ENCODE peak calls at places on chromosomes 13 and 19, in four cellular contexts. One of them, this sample, is unnamed.

GRCh38 chr19:40365613-40366401 is 17.3 kb downstream of the PLD3 start:
- DNase-seq in GM12878: no peak
- DNase-seq in H1: peak; percentile 86
- DNase-seq in HCT116: no peak
- DNase-seq in this sample: no peak

GRCh38 chr19:1799695-1800342 is 12.3 kb downstream of the ATP8B3 start:
- DNase-seq in GM12878: no peak
- DNase-seq in H1: no peak
- DNase-seq in HCT116: no peak
- DNase-seq in this sample: no peak

GRCh38 chr19:51320258-51320657 is 8.8 kb downstream of the IGLON5 start:
- DNase-seq in GM12878: no peak
- DNase-seq in H1: no peak
- DNase-seq in HCT116: no peak
- DNase-seq in this sample: no peak

GRCh38 chr19:29745253-29745652 is 30.2 kb upstream of the C19orf12 start:
- DNase-seq in GM12878: no peak
- DNase-seq in H1: peak; percentile 68
- DNase-seq in HCT116: no peak
- DNase-seq in this sample: no peak

GRCh38 chr19:36819130-36819630 is 19.0 kb downstream of the ZNF790 start:
- DNase-seq in GM12878: no peak
- DNase-seq in H1: no peak
- DNase-seq in HCT116: no peak
- DNase-seq in this sample: no peak

GRCh38 chr19:35963514-35963913 is 27.3 kb downstream of the LRFN3 start:
- DNase-seq in GM12878: no peak
- DNase-seq in H1: peak; percentile 88
- DNase-seq in HCT116: no peak
- DNase-seq in this sample: peak; percentile 75

GRCh38 chr13:32639502-32640105 is 53.4 kb downstream of the PDS5B start:
- DNase-seq in GM12878: peak; percentile 15
- DNase-seq in H1: no peak
- DNase-seq in HCT116: peak; percentile 43
- DNase-seq in this sample: peak; percentile 68

GRCh38 chr13:112831196-112831595 is 137.8 kb upstream of the MCF2L start:
- DNase-seq in GM12878: no peak
- DNase-seq in H1: no peak
- DNase-seq in HCT116: no peak
- DNase-seq in this sample: no peak

GRCh38 chr19:10420444-10421239 is at the start of gene PDE4A:
- DNase-seq in GM12878: no peak
- DNase-seq in H1: peak; percentile 80
- DNase-seq in HCT116: no peak
- DNase-seq in this sample: no peak

GRCh38 chr13:72521965-72522661 is 205.3 kb downstream of the MZT1 start:
- DNase-seq in GM12878: no peak
- DNase-seq in H1: no peak
- DNase-seq in HCT116: no peak
- DNase-seq in this sample: no peak

GRCh38 chr13:26457212-26457611 is 100.3 kb upstream of the WASF3 start:
- DNase-seq in GM12878: no peak
- DNase-seq in H1: no peak
- DNase-seq in HCT116: no peak
- DNase-seq in this sample: no peak

GRCh38 chr13:98507060-98507797 is 69.7 kb downstream of the STK24 start:
- DNase-seq in GM12878: no peak
- DNase-seq in H1: no peak
- DNase-seq in HCT116: no peak
- DNase-seq in this sample: no peak

GRCh38 chr13:97382276-97382675 is 51.7 kb upstream of the RAP2A start:
- DNase-seq in GM12878: no peak
- DNase-seq in H1: no peak
- DNase-seq in HCT116: no peak
- DNase-seq in this sample: no peak

GRCh38 chr19:1183543-1184172 is 9.6 kb upstream of the SBNO2 start:
- DNase-seq in GM12878: peak; percentile 66
- DNase-seq in H1: no peak
- DNase-seq in HCT116: peak; percentile 73
- DNase-seq in this sample: peak; percentile 93

GRCh38 chr13:31029129-31029528 is 96.7 kb downstream of the TEX26 start:
- DNase-seq in GM12878: no peak
- DNase-seq in H1: no peak
- DNase-seq in HCT116: no peak
- DNase-seq in this sample: no peak

GRCh38 chr19:16860118-16860517 is 28.7 kb upstream of the F2RL3 start:
- DNase-seq in GM12878: no peak
- DNase-seq in H1: no peak
- DNase-seq in HCT116: no peak
- DNase-seq in this sample: no peak

GRCh38 chr13:21913010-21913409 is 242.1 kb downstream of the FGF9 start:
- DNase-seq in GM12878: no peak
- DNase-seq in H1: no peak
- DNase-seq in HCT116: peak; percentile 12
- DNase-seq in this sample: no peak

GRCh38 chr13:50124536-50125305 is 109.5 kb downstream of the KCNRG start:
- DNase-seq in GM12878: no peak
- DNase-seq in H1: peak; percentile 87
- DNase-seq in HCT116: no peak
- DNase-seq in this sample: no peak

GRCh38 chr19:40229484-40229883 is 3.0 kb upstream of the CCNP start:
- DNase-seq in GM12878: no peak
- DNase-seq in H1: no peak
- DNase-seq in HCT116: no peak
- DNase-seq in this sample: no peak

GRCh38 chr19:7455600-7456296 is 33.1 kb downstream of the PEX11G start:
- DNase-seq in GM12878: no peak
- DNase-seq in H1: no peak
- DNase-seq in HCT116: no peak
- DNase-seq in this sample: no peak

GRCh38 chr13:73341748-73342147 is 282.9 kb downstream of the KLF5 start:
- DNase-seq in GM12878: no peak
- DNase-seq in H1: no peak
- DNase-seq in HCT116: no peak
- DNase-seq in this sample: no peak

GRCh38 chr13:26007774-26008173 is 44.0 kb downstream of the SHISA2 start:
- DNase-seq in GM12878: no peak
- DNase-seq in H1: no peak
- DNase-seq in HCT116: no peak
- DNase-seq in this sample: no peak

GRCh38 chr19:35013820-35014754 is 14.0 kb downstream of the GRAMD1A start:
- DNase-seq in GM12878: no peak
- DNase-seq in H1: no peak
- DNase-seq in HCT116: no peak
- DNase-seq in this sample: no peak

GRCh38 chr13:45206340-45206739 is 5.5 kb upstream of the KCTD4 start:
- DNase-seq in GM12878: peak; percentile 21
- DNase-seq in H1: no peak
- DNase-seq in HCT116: peak; percentile 69
- DNase-seq in this sample: no peak

GRCh38 chr19:43780706-43781525 is at the start of gene KCNN4:
- DNase-seq in GM12878: no peak
- DNase-seq in H1: no peak
- DNase-seq in HCT116: peak; percentile 71
- DNase-seq in this sample: no peak

GRCh38 chr19:36257512-36257876 is 42.6 kb downstream of the ZNF146 start:
- DNase-seq in GM12878: no peak
- DNase-seq in H1: peak; percentile 79
- DNase-seq in HCT116: no peak
- DNase-seq in this sample: no peak

GRCh38 chr19:33279430-33280350 is 22.6 kb downstream of the CEBPA start:
- DNase-seq in GM12878: no peak
- DNase-seq in H1: no peak
- DNase-seq in HCT116: no peak
- DNase-seq in this sample: no peak

GRCh38 chr13:75505327-75505726 is 23.4 kb upstream of the TBC1D4 start:
- DNase-seq in GM12878: no peak
- DNase-seq in H1: no peak
- DNase-seq in HCT116: no peak
- DNase-seq in this sample: no peak

GRCh38 chr19:15175609-15176008 is 25.2 kb downstream of the NOTCH3 start:
- DNase-seq in GM12878: no peak
- DNase-seq in H1: no peak
- DNase-seq in HCT116: no peak
- DNase-seq in this sample: no peak

GRCh38 chr19:15169541-15170285 is 31.1 kb downstream of the NOTCH3 start:
- DNase-seq in GM12878: no peak
- DNase-seq in H1: no peak
- DNase-seq in HCT116: no peak
- DNase-seq in this sample: no peak

GRCh38 chr19:15177269-15178116 is 23.3 kb downstream of the NOTCH3 start:
- DNase-seq in GM12878: peak; percentile 4
- DNase-seq in H1: peak; percentile 95
- DNase-seq in HCT116: no peak
- DNase-seq in this sample: no peak

GRCh38 chr19:15170345-15170744 is 30.4 kb downstream of the NOTCH3 start:
- DNase-seq in GM12878: no peak
- DNase-seq in H1: peak; percentile 85
- DNase-seq in HCT116: no peak
- DNase-seq in this sample: no peak

DNA sequence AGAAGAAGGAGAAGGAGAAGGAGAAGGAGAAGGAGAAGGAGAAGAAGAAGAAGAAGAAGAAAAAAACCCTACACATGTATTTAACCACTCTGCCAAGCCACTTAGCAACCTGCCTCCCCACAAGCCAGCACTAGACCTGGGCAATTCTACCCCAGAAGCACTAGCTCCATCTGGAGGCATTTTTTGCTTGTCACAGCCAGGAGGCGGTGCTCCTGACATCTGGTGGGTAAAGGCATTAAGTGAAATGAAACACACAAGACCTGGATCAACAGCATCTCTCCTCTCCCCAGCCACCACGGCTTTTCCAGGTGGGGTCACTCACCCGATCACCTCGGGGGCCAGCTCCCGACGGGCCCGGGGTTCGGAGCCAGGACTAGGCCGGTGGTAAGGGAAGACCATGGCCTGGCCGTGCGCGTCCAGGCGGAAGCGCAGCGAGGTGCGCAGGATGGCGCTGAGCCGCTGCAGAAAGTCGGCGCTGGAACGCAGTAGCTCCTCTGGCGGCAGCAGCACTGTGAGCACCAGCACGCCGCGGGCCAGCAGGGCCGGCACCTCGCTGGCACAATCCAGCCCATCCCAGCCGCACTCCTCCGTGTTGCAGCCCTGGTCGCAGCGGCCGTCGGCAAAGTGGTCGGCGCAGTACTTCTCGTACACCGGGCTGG is 26.9 kb downstream of the NOTCH3 start:
- DNase-seq in GM12878: no peak
- DNase-seq in H1: no peak
- DNase-seq in HCT116: no peak
- DNase-seq in this sample: peak; percentile 37
- TF ChIP-seq JUND in GM12878: no peak
- TF ChIP-seq JUND in H1: no peak
- TF ChIP-seq JUND in HCT116: no peak
- TF ChIP-seq JUND in this sample: no peak

GRCh38 chr19:3358919-3359849 is 7.2 kb upstream of the NFIC start:
- DNase-seq in GM12878: no peak
- DNase-seq in H1: no peak
- DNase-seq in HCT116: no peak
- DNase-seq in this sample: peak; percentile 78

GRCh38 chr19:3359850-3360493 is 6.4 kb upstream of the NFIC start:
- DNase-seq in GM12878: no peak
- DNase-seq in H1: no peak
- DNase-seq in HCT116: no peak
- DNase-seq in this sample: no peak

GRCh38 chr19:3361384-3362216 is 4.8 kb upstream of the NFIC start:
- DNase-seq in GM12878: no peak
- DNase-seq in H1: no peak
- DNase-seq in HCT116: no peak
- DNase-seq in this sample: no peak

GRCh38 chr19:3362217-3362907 is 4.0 kb upstream of the NFIC start:
- DNase-seq in GM12878: no peak
- DNase-seq in H1: no peak
- DNase-seq in HCT116: no peak
- DNase-seq in this sample: no peak

GRCh38 chr19:3360494-3361383 is 5.6 kb upstream of the NFIC start:
- DNase-seq in GM12878: no peak
- DNase-seq in H1: peak; percentile 61
- DNase-seq in HCT116: no peak
- DNase-seq in this sample: peak; percentile 55
- TF ChIP-seq JUND in GM12878: no peak
- TF ChIP-seq JUND in H1: no peak
- TF ChIP-seq JUND in HCT116: no peak
- TF ChIP-seq JUND in this sample: no peak

DNA sequence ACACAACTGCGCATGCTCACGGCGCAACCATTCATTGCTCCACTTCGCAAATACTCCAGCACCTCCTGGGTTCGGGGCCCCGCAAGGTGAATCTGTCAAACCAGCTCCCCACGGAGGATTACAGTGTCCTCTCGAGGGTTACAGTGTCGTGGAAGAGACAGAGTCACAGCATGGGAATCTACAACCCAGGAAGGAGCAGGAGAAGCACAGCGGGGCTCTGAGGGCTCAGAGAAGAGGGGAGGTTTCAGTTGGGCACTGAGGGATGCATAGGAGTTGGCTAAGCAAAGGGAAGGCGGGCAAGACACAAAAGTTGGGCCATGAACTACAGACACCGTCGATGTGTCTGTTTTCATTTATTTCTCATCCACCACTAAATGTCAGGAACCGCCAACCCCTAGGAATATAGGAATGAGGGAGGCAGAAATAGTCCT is 1.0 kb upstream of the GTF2F1 start:
- DNase-seq in GM12878: peak; percentile 63
- DNase-seq in H1: no peak
- DNase-seq in HCT116: no peak
- DNase-seq in this sample: no peak
- TF ChIP-seq JUND in GM12878: no peak
- TF ChIP-seq JUND in H1: no peak
- TF ChIP-seq JUND in HCT116: no peak
- TF ChIP-seq JUND in this sample: no peak

DNA sequence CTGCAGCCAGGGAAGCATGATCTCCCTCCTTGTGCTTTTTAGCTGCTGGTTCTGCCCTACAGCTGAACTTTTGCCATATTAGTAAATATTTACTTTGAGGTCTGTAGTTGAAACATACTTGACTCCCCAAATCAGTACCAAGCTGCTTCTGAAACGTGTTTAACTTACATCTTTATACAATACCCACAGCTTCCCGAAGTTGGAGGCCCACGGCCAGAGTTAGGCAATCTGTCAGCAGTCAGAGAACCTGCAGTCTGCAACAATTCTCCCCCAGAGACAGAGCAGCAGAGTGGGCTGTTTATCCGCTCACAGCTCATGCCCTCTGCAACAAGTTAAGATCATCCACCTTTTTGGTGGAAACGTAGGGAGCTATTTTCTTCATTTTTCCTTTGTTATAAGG is 1.5 kb upstream of the PCDH20 start:
- DNase-seq in GM12878: no peak
- DNase-seq in H1: no peak
- DNase-seq in HCT116: no peak
- DNase-seq in this sample: no peak
- TF ChIP-seq JUND in GM12878: no peak
- TF ChIP-seq JUND in H1: no peak
- TF ChIP-seq JUND in HCT116: no peak
- TF ChIP-seq JUND in this sample: no peak

GRCh38 chr13:95924389-95924994 is 128.7 kb downstream of the UGGT2 start:
- DNase-seq in GM12878: no peak
- DNase-seq in H1: no peak
- DNase-seq in HCT116: peak; percentile 16
- DNase-seq in this sample: peak; percentile 40
- TF ChIP-seq JUND in GM12878: no peak
- TF ChIP-seq JUND in H1: no peak
- TF ChIP-seq JUND in HCT116: no peak
- TF ChIP-seq JUND in this sample: no peak

This sample was measured in T47D.